ENCODE peak calls at places on chromosomes 12 and 14, in nine cellular contexts. R, W, N, K, P, S, O, D and X are unnamed samples.

GRCh38 chr12:113439606-113440030 is 17.4 kb downstream of the SDSL start:
- DNase-seq in R (peak), W (peak), N (no peak), K (peak), P (peak), S (no peak), O (peak), D (no peak), X (peak)

GRCh38 chr14:20836668-20837338 is 34.2 kb upstream of the RNASE1 start:
- DNase-seq in R (peak), W (no peak), N (no peak), K (no peak), P (peak), S (no peak), O (no peak), D (no peak), X (no peak)

GRCh38 chr14:59137256-59137655 is 51.2 kb upstream of the DAAM1 start:
- DNase-seq in R (no peak), W (no peak), N (no peak), K (no peak), P (no peak), S (no peak), O (no peak), D (no peak), X (no peak)

GRCh38 chr14:41824441-41824840 is 217.8 kb downstream of the LRFN5 start:
- DNase-seq in R (no peak), W (peak), N (no peak), K (no peak), P (no peak), S (no peak), O (no peak), D (no peak), X (no peak)

GRCh38 chr12:32240210-32240609 is 133.6 kb downstream of the BICD1 start:
- DNase-seq in R (no peak), W (no peak), N (no peak), K (no peak), P (no peak), S (no peak), O (no peak), D (no peak), X (no peak)

GRCh38 chr14:85308531-85309300 is 221.2 kb upstream of the FLRT2 start:
- DNase-seq in R (no peak), W (no peak), N (no peak), K (peak), P (peak), S (no peak), O (no peak), D (no peak), X (no peak)

GRCh38 chr14:68775614-68776126 is 17.2 kb downstream of the ZFP36L1 start:
- DNase-seq in R (no peak), W (no peak), N (no peak), K (no peak), P (no peak), S (no peak), O (no peak), D (no peak), X (no peak)

GRCh38 chr14:91780452-91780851 is 48.6 kb upstream of the CATSPERB start:
- DNase-seq in R (no peak), W (no peak), N (no peak), K (no peak), P (peak), S (no peak), O (no peak), D (no peak), X (no peak)

GRCh38 chr14:106694638-106695393 is 1168.4 kb downstream of the TMEM121 start:
- DNase-seq in R (no peak), W (no peak), N (peak), K (no peak), P (no peak), S (peak), O (no peak), D (no peak), X (peak)

GRCh38 chr14:39173198-39173597 is 1.9 kb upstream of the PNN start:
- DNase-seq in R (no peak), W (no peak), N (no peak), K (no peak), P (no peak), S (no peak), O (no peak), D (no peak), X (no peak)

GRCh38 chr12:87413784-87414183 is 615.4 kb downstream of the C12orf50 start:
- DNase-seq in R (no peak), W (no peak), N (no peak), K (peak), P (peak), S (no peak), O (no peak), D (no peak), X (no peak)

GRCh38 chr12:94386422-94386821 is 73.2 kb downstream of the CEP83 start:
- DNase-seq in R (no peak), W (no peak), N (no peak), K (no peak), P (peak), S (no peak), O (no peak), D (no peak), X (no peak)

GRCh38 chr14:34685819-34686428 is 28.5 kb downstream of the CFL2 start:
- DNase-seq in R (no peak), W (no peak), N (no peak), K (no peak), P (no peak), S (no peak), O (no peak), D (no peak), X (no peak)

GRCh38 chr12:128190614-128191013 is 76.4 kb upstream of the TMEM132C start:
- DNase-seq in R (no peak), W (no peak), N (no peak), K (no peak), P (no peak), S (no peak), O (no peak), D (no peak), X (no peak)

GRCh38 chr14:99230271-99231141 is 41.5 kb downstream of the BCL11B start:
- DNase-seq in R (no peak), W (no peak), N (peak), K (no peak), P (no peak), S (peak), O (no peak), D (no peak), X (no peak)